ENCODE peak calls at places on chromosomes 6 and 20, in eight cellular contexts. One of them, this sample, is unnamed.

GRCh38 chr6:14744212-14744556 is 501.7 kb upstream of the JARID2 start:
- DNase-seq in ovary: no peak
- DNase-seq in MM.1S: no peak
- DNase-seq in HL-60: no peak
- DNase-seq in CD8-positive, alpha-beta T cell: no peak
- DNase-seq in left ventricle myocardium inferior: no peak
- DNase-seq in H7: no peak
- DNase-seq in PC-9: no peak
- DNase-seq in this sample: no peak

GRCh38 chr6:89251170-89251569 is 34.0 kb upstream of the GABRR1 start:
- DNase-seq in PC-9: no peak
- DNase-seq in CD8-positive, alpha-beta T cell: no peak
- DNase-seq in ovary: no peak
- DNase-seq in H7: no peak
- DNase-seq in MM.1S: no peak
- DNase-seq in HL-60: no peak
- DNase-seq in left ventricle myocardium inferior: no peak
- DNase-seq in this sample: no peak

GRCh38 chr20:32672982-32673727 is 586 bp downstream of the C20orf203 start:
- DNase-seq in H7: peak; percentile 80
- DNase-seq in HL-60: peak; percentile 84
- DNase-seq in CD8-positive, alpha-beta T cell: peak; percentile 30
- DNase-seq in PC-9: no peak
- DNase-seq in left ventricle myocardium inferior: no peak
- DNase-seq in MM.1S: peak; percentile 77
- DNase-seq in ovary: no peak
- DNase-seq in this sample: no peak

GRCh38 chr6:43203029-43203717 is 21.2 kb downstream of the CUL9 start:
- DNase-seq in HL-60: no peak
- DNase-seq in ovary: no peak
- DNase-seq in left ventricle myocardium inferior: no peak
- DNase-seq in MM.1S: no peak
- DNase-seq in PC-9: no peak
- DNase-seq in H7: no peak
- DNase-seq in CD8-positive, alpha-beta T cell: no peak
- DNase-seq in this sample: no peak

GRCh38 chr20:40849456-40849855 is 160.4 kb upstream of the MAFB start:
- DNase-seq in PC-9: no peak
- DNase-seq in CD8-positive, alpha-beta T cell: no peak
- DNase-seq in left ventricle myocardium inferior: no peak
- DNase-seq in MM.1S: no peak
- DNase-seq in HL-60: no peak
- DNase-seq in ovary: no peak
- DNase-seq in H7: no peak
- DNase-seq in this sample: no peak

GRCh38 chr20:62025394-62025793 is 40.3 kb downstream of the TAF4 start:
- DNase-seq in PC-9: no peak
- DNase-seq in MM.1S: no peak
- DNase-seq in ovary: no peak
- DNase-seq in H7: no peak
- DNase-seq in left ventricle myocardium inferior: no peak
- DNase-seq in CD8-positive, alpha-beta T cell: no peak
- DNase-seq in HL-60: peak; percentile 6
- DNase-seq in this sample: no peak

GRCh38 chr6:73487473-73487872 is 25.9 kb downstream of the MTO1 start:
- DNase-seq in H7: no peak
- DNase-seq in MM.1S: no peak
- DNase-seq in ovary: no peak
- DNase-seq in CD8-positive, alpha-beta T cell: no peak
- DNase-seq in PC-9: no peak
- DNase-seq in left ventricle myocardium inferior: no peak
- DNase-seq in HL-60: no peak
- DNase-seq in this sample: no peak

GRCh38 chr6:118892248-118893094 is 1.5 kb upstream of the ASF1A start:
- DNase-seq in MM.1S: no peak
- DNase-seq in H7: no peak
- DNase-seq in HL-60: no peak
- DNase-seq in left ventricle myocardium inferior: no peak
- DNase-seq in PC-9: no peak
- DNase-seq in ovary: no peak
- DNase-seq in CD8-positive, alpha-beta T cell: no peak
- DNase-seq in this sample: no peak

DNA sequence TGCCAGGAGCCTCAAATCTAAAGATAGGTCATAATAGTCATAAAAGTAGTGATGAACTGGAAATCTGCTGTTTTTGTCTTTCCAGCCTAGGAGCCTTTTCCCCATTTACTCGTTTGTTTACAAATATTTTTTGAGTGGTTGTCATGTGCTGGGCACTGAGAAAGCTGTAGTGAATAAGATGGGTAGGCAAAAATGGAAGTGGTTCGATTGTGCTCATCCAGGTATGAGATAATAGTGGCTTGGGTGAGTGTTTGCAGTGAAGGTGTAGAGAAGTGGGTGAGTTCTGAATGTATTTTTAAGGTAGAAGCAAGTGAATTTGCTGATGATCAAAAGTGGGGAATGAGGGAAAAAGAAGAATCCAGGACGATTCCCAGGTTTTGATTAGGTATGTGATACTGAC is 53.0 kb downstream of the CARMIL1 start:
- DNase-seq in MM.1S: no peak
- DNase-seq in CD8-positive, alpha-beta T cell: no peak
- DNase-seq in ovary: no peak
- DNase-seq in left ventricle myocardium inferior: no peak
- DNase-seq in HL-60: no peak
- DNase-seq in PC-9: no peak
- DNase-seq in H7: no peak
- DNase-seq in this sample: no peak
- H3K4me3 ChIP-seq in MM.1S: no peak overlapping the region
- H3K4me3 ChIP-seq in CD8-positive, alpha-beta T cell: no peak overlapping the region
- H3K4me3 ChIP-seq in ovary: no peak overlapping the region
- H3K4me3 ChIP-seq in left ventricle myocardium inferior: no peak overlapping the region
- H3K4me3 ChIP-seq in HL-60: no peak overlapping the region
- H3K4me3 ChIP-seq in PC-9: no peak overlapping the region
- H3K4me3 ChIP-seq in H7: no peak overlapping the region
- H3K4me3 ChIP-seq in this sample: no peak overlapping the region

GRCh38 chr6:18388252-18388651 is 1.1 kb downstream of the RNF144B start:
- DNase-seq in left ventricle myocardium inferior: no peak
- DNase-seq in CD8-positive, alpha-beta T cell: no peak
- DNase-seq in HL-60: no peak
- DNase-seq in MM.1S: peak; percentile 9
- DNase-seq in PC-9: no peak
- DNase-seq in H7: no peak
- DNase-seq in ovary: no peak
- DNase-seq in this sample: no peak
- H3K4me3 ChIP-seq in left ventricle myocardium inferior: peak overlapping the region; percentile 76
- H3K4me3 ChIP-seq in CD8-positive, alpha-beta T cell: peak overlapping the region; percentile 62
- H3K4me3 ChIP-seq in HL-60: peak overlapping the region; percentile 57
- H3K4me3 ChIP-seq in MM.1S: peak overlapping the region; percentile 62
- H3K4me3 ChIP-seq in PC-9: peak overlapping the region; percentile 80
- H3K4me3 ChIP-seq in H7: no peak overlapping the region
- H3K4me3 ChIP-seq in ovary: peak overlapping the region; percentile 52
- H3K4me3 ChIP-seq in this sample: peak overlapping the region; percentile 57

GRCh38 chr6:32559747-32560146 is 29.7 kb upstream of the HLA-DRB5 start:
- DNase-seq in HL-60: no peak
- DNase-seq in H7: no peak
- DNase-seq in PC-9: no peak
- DNase-seq in ovary: no peak
- DNase-seq in MM.1S: no peak
- DNase-seq in left ventricle myocardium inferior: no peak
- DNase-seq in CD8-positive, alpha-beta T cell: no peak
- DNase-seq in this sample: no peak
- H3K4me3 ChIP-seq in HL-60: no peak overlapping the region
- H3K4me3 ChIP-seq in H7: no peak overlapping the region
- H3K4me3 ChIP-seq in PC-9: no peak overlapping the region
- H3K4me3 ChIP-seq in ovary: no peak overlapping the region
- H3K4me3 ChIP-seq in MM.1S: no peak overlapping the region
- H3K4me3 ChIP-seq in left ventricle myocardium inferior: no peak overlapping the region
- H3K4me3 ChIP-seq in CD8-positive, alpha-beta T cell: no peak overlapping the region
- H3K4me3 ChIP-seq in this sample: no peak overlapping the region

GRCh38 chr6:11386323-11386722 is 151.2 kb upstream of the TMEM170B start:
- DNase-seq in CD8-positive, alpha-beta T cell: no peak
- DNase-seq in left ventricle myocardium inferior: no peak
- DNase-seq in HL-60: no peak
- DNase-seq in PC-9: no peak
- DNase-seq in H7: no peak
- DNase-seq in MM.1S: peak; percentile 94
- DNase-seq in ovary: no peak
- DNase-seq in this sample: no peak
- H3K4me3 ChIP-seq in CD8-positive, alpha-beta T cell: no peak overlapping the region
- H3K4me3 ChIP-seq in left ventricle myocardium inferior: no peak overlapping the region
- H3K4me3 ChIP-seq in HL-60: no peak overlapping the region
- H3K4me3 ChIP-seq in PC-9: no peak overlapping the region
- H3K4me3 ChIP-seq in H7: no peak overlapping the region
- H3K4me3 ChIP-seq in MM.1S: peak overlapping the region; percentile 43
- H3K4me3 ChIP-seq in ovary: no peak overlapping the region
- H3K4me3 ChIP-seq in this sample: no peak overlapping the region

DNA sequence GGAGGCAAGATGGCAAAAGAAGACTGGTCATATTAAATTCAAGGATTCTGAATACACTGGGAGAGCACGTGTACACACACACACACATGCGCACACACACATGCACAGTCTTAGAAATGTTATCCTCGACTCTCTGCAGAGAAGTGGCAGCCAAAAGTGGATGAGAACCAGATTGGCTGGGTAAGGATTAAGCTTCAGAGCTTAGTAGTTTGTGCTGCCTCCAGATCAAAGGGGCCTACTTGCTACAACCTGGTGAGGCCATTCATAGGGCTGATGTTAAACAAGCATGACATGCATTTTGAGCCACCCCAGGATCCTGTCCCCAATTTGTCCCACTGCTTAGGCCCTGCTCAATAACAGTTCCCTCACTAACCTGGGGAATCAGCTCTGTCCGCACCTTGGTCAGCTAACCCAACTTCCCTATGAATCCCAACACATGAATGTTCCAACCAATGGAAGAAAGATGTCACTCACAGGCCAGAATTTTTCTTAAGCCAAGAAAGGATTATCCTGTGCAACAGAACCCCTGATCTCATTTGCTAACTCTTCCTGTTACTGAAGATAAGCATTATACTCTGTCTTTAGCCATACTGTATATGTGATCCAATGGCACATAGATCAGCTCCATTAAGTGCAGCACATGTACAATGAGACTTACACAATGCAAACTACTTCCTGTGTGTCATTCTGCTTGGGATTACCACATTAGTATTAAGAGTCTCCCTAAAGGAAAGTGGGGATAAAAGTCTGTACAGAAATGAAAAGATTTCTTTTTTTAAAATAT is 31.0 kb downstream of the TOMM6 start:
- DNase-seq in ovary: no peak
- DNase-seq in MM.1S: no peak
- DNase-seq in HL-60: peak; percentile 22
- DNase-seq in H7: no peak
- DNase-seq in left ventricle myocardium inferior: no peak
- DNase-seq in CD8-positive, alpha-beta T cell: no peak
- DNase-seq in PC-9: no peak
- DNase-seq in this sample: no peak
- H3K4me3 ChIP-seq in ovary: no peak overlapping the region
- H3K4me3 ChIP-seq in MM.1S: no peak overlapping the region
- H3K4me3 ChIP-seq in HL-60: no peak overlapping the region
- H3K4me3 ChIP-seq in H7: no peak overlapping the region
- H3K4me3 ChIP-seq in left ventricle myocardium inferior: no peak overlapping the region
- H3K4me3 ChIP-seq in CD8-positive, alpha-beta T cell: no peak overlapping the region
- H3K4me3 ChIP-seq in PC-9: no peak overlapping the region
- H3K4me3 ChIP-seq in this sample: no peak overlapping the region

GRCh38 chr6:36492621-36493020 is 49.8 kb downstream of the KCTD20 start:
- DNase-seq in MM.1S: no peak
- DNase-seq in left ventricle myocardium inferior: no peak
- DNase-seq in ovary: no peak
- DNase-seq in PC-9: no peak
- DNase-seq in HL-60: peak; percentile 50
- DNase-seq in H7: no peak
- DNase-seq in CD8-positive, alpha-beta T cell: no peak
- DNase-seq in this sample: no peak
- H3K4me3 ChIP-seq in MM.1S: no peak overlapping the region
- H3K4me3 ChIP-seq in left ventricle myocardium inferior: no peak overlapping the region
- H3K4me3 ChIP-seq in ovary: no peak overlapping the region
- H3K4me3 ChIP-seq in PC-9: no peak overlapping the region
- H3K4me3 ChIP-seq in HL-60: no peak overlapping the region
- H3K4me3 ChIP-seq in H7: no peak overlapping the region
- H3K4me3 ChIP-seq in CD8-positive, alpha-beta T cell: no peak overlapping the region
- H3K4me3 ChIP-seq in this sample: no peak overlapping the region

GRCh38 chr6:125779924-125780539 is 10.7 kb upstream of the NCOA7 start:
- DNase-seq in H7: peak; percentile 74
- DNase-seq in HL-60: peak; percentile 91
- DNase-seq in PC-9: peak; percentile 80
- DNase-seq in CD8-positive, alpha-beta T cell: peak; percentile 85
- DNase-seq in left ventricle myocardium inferior: peak; percentile 79
- DNase-seq in ovary: peak; percentile 94
- DNase-seq in MM.1S: peak; percentile 93
- DNase-seq in this sample: peak; percentile 93

GRCh38 chr6:125784365-125784764 is 6.4 kb upstream of the NCOA7 start:
- DNase-seq in ovary: no peak
- DNase-seq in H7: no peak
- DNase-seq in left ventricle myocardium inferior: no peak
- DNase-seq in HL-60: no peak
- DNase-seq in PC-9: no peak
- DNase-seq in CD8-positive, alpha-beta T cell: no peak
- DNase-seq in MM.1S: no peak
- DNase-seq in this sample: no peak

GRCh38 chr6:125781307-125781868 is 9.4 kb upstream of the NCOA7 start:
- DNase-seq in HL-60: no peak
- DNase-seq in PC-9: no peak
- DNase-seq in ovary: no peak
- DNase-seq in left ventricle myocardium inferior: no peak
- DNase-seq in H7: no peak
- DNase-seq in CD8-positive, alpha-beta T cell: peak; percentile 57
- DNase-seq in MM.1S: peak; percentile 40
- DNase-seq in this sample: no peak

GRCh38 chr6:125780540-125781306 is 10.0 kb upstream of the NCOA7 start:
- DNase-seq in CD8-positive, alpha-beta T cell: peak; percentile 56
- DNase-seq in MM.1S: peak; percentile 71
- DNase-seq in H7: peak; percentile 17
- DNase-seq in left ventricle myocardium inferior: peak; percentile 45
- DNase-seq in ovary: peak; percentile 61
- DNase-seq in HL-60: peak; percentile 80
- DNase-seq in PC-9: peak; percentile 43
- DNase-seq in this sample: no peak
- H3K4me3 ChIP-seq in CD8-positive, alpha-beta T cell: peak overlapping the region; percentile 73
- H3K4me3 ChIP-seq in MM.1S: peak overlapping the region; percentile 85
- H3K4me3 ChIP-seq in H7: peak overlapping the region; percentile 76
- H3K4me3 ChIP-seq in left ventricle myocardium inferior: peak overlapping the region; percentile 73
- H3K4me3 ChIP-seq in ovary: peak overlapping the region; percentile 74
- H3K4me3 ChIP-seq in HL-60: peak overlapping the region; percentile 64
- H3K4me3 ChIP-seq in PC-9: peak overlapping the region; percentile 63
- H3K4me3 ChIP-seq in this sample: peak overlapping the region; percentile 61

GRCh38 chr6:90397047-90397446 is 100.4 kb upstream of the BACH2 start:
- DNase-seq in left ventricle myocardium inferior: no peak
- DNase-seq in PC-9: no peak
- DNase-seq in ovary: no peak
- DNase-seq in MM.1S: no peak
- DNase-seq in CD8-positive, alpha-beta T cell: no peak
- DNase-seq in HL-60: no peak
- DNase-seq in H7: no peak
- DNase-seq in this sample: no peak
- H3K4me3 ChIP-seq in left ventricle myocardium inferior: no peak overlapping the region
- H3K4me3 ChIP-seq in PC-9: no peak overlapping the region
- H3K4me3 ChIP-seq in ovary: no peak overlapping the region
- H3K4me3 ChIP-seq in MM.1S: no peak overlapping the region
- H3K4me3 ChIP-seq in CD8-positive, alpha-beta T cell: no peak overlapping the region
- H3K4me3 ChIP-seq in HL-60: no peak overlapping the region
- H3K4me3 ChIP-seq in H7: no peak overlapping the region
- H3K4me3 ChIP-seq in this sample: no peak overlapping the region

This sample was measured in HFF-Myc.